ENCODE peak calls at places on chromosome 17, in eight cellular contexts. C is AG10803, B is NCI-H446 treated with DMSO at 0.1 percent for 48 hours, H is tibial artery, A is GM23338, Y is H54, R is dermis blood vessel endothelial cell, Z is ovary. E is an unnamed sample.

GRCh38 chr17:8163978-8164814 is 1.4 kb upstream of the VAMP2 start:
- DNase-seq in C (peak), B (no peak), H (peak), A (peak), Y (no peak), R (no peak), Z (peak), E (no peak)

GRCh38 chr17:38603786-38604478 is 1.8 kb downstream of the SRCIN1 start:
- DNase-seq in C (no peak), B (no peak), H (no peak), A (no peak), Y (no peak), R (no peak), Z (no peak), E (no peak)

GRCh38 chr17:48113201-48113676 is 5.7 kb downstream of the SNX11 start:
- DNase-seq in C (no peak), B (no peak), H (peak), A (no peak), Y (no peak), R (no peak), Z (no peak), E (peak)

GRCh38 chr17:8147141-8147804 is 4.9 kb downstream of the PER1 start:
- DNase-seq in C (no peak), B (no peak), H (no peak), A (no peak), Y (no peak), R (no peak), Z (peak), E (no peak)

GRCh38 chr17:2916362-2916928 is 120.2 kb downstream of the RAP1GAP2 start:
- DNase-seq in C (no peak), B (no peak), H (no peak), A (no peak), Y (no peak), R (no peak), Z (no peak), E (no peak)

GRCh38 chr17:81470270-81470943 is 42.2 kb downstream of the ACTG1 start:
- DNase-seq in C (no peak), B (no peak), H (no peak), A (no peak), Y (no peak), R (no peak), Z (no peak), E (no peak)

GRCh38 chr17:81306898-81307510 is 11.9 kb upstream of the SLC38A10 start:
- DNase-seq in C (no peak), B (no peak), H (no peak), A (no peak), Y (no peak), R (no peak), Z (no peak), E (no peak)

GRCh38 chr17:31216053-31216751 is 80.8 kb downstream of the OMG start:
- DNase-seq in C (peak), B (peak), H (no peak), A (peak), Y (no peak), R (peak), Z (no peak), E (no peak)

GRCh38 chr17:46125831-46126230 is 67.4 kb downstream of the KANSL1 start:
- DNase-seq in C (no peak), B (no peak), H (no peak), A (no peak), Y (no peak), R (no peak), Z (no peak), E (no peak)

GRCh38 chr17:68532826-68533225 is 20.6 kb downstream of the PRKAR1A start:
- DNase-seq in C (no peak), B (no peak), H (no peak), A (no peak), Y (no peak), R (no peak), Z (no peak), E (no peak)

GRCh38 chr17:37488607-37489196 is 989 bp upstream of the DUSP14 start:
- DNase-seq in C (peak), B (peak), H (peak), A (peak), Y (peak), R (peak), Z (peak), E (peak)

GRCh38 chr17:12085076-12085949 is 64.6 kb downstream of the MAP2K4 start:
- DNase-seq in C (no peak), B (no peak), H (no peak), A (peak), Y (no peak), R (no peak), Z (no peak), E (no peak)

GRCh38 chr17:78774956-78775571 is 7.0 kb downstream of the CYTH1 start:
- DNase-seq in C (no peak), B (no peak), H (no peak), A (no peak), Y (no peak), R (no peak), Z (no peak), E (peak)

GRCh38 chr17:2415081-2415480 is 14.2 kb upstream of the MNT start:
- DNase-seq in C (no peak), B (no peak), H (no peak), A (no peak), Y (no peak), R (no peak), Z (no peak), E (no peak)

GRCh38 chr17:146983-147761 is 9.8 kb downstream of the SCGB1C2 start:
- DNase-seq in C (no peak), B (no peak), H (no peak), A (no peak), Y (no peak), R (no peak), Z (peak), E (peak)

GRCh38 chr17:36721560-36722120 is 120.3 kb downstream of the MRM1 start:
- DNase-seq in C (no peak), B (no peak), H (no peak), A (no peak), Y (no peak), R (peak), Z (no peak), E (no peak)

GRCh38 chr17:45123076-45123770 is 9.1 kb downstream of the PLCD3 start:
- DNase-seq in C (no peak), B (no peak), H (no peak), A (no peak), Y (no peak), R (no peak), Z (no peak), E (no peak)

GRCh38 chr17:5126719-5127488 is 11.1 kb downstream of the USP6 start:
- DNase-seq in C (no peak), B (no peak), H (no peak), A (no peak), Y (no peak), R (no peak), Z (no peak), E (no peak)

GRCh38 chr17:41678907-41679739 is 9.6 kb upstream of the EIF1 start:
- DNase-seq in C (peak), B (no peak), H (no peak), A (no peak), Y (no peak), R (peak), Z (no peak), E (peak)

GRCh38 chr17:49787932-49788442 is 494 bp upstream of the KAT7 start:
- DNase-seq in C (peak), B (no peak), H (peak), A (no peak), Y (no peak), R (no peak), Z (peak), E (no peak)

GRCh38 chr17:74769266-74769855 is 6.8 kb downstream of the NAT9 start:
- DNase-seq in C (no peak), B (no peak), H (no peak), A (no peak), Y (no peak), R (no peak), Z (no peak), E (no peak)

GRCh38 chr17:68247445-68248198 is at the start of gene AMZ2:
- DNase-seq in C (peak), B (peak), H (peak), A (peak), Y (peak), R (peak), Z (peak), E (peak)

GRCh38 chr17:51000835-51001638 is 119.6 kb downstream of the SPAG9 start:
- DNase-seq in C (peak), B (peak), H (no peak), A (peak), Y (peak), R (peak), Z (no peak), E (no peak)

E was measured in central memory CD8-positive, alpha-beta T cell.